ENCODE peak calls at places on chromosomes 4 and X, in ten cellular contexts. P is nucleus accumbens; W is NCI-H1417; C is hypothalamus; K is stimulated activated CD4-positive, alpha-beta T cell treated with anti-CD3 and anti-CD28 coated beads, Interleukin-12 subunit alpha, Interleukin-12 subunit beta, amount 100 ng/mL, for 24 hours; I is CD4-positive, alpha-beta memory T cell; T is T1000; F is Peyer's patch; Q is activated T-helper 1 cell treated with anti-CD3 and anti-CD28 coated beads, Interleukin-2, amount 50 U/mL, for 16 hours; D is cardiac fibroblast. E is an unnamed sample.

GRCh38 chrX:70437921-70438665 is 6.5 kb upstream of the DLG3 start:
- DNase-seq in W (no peak), K (no peak), C (no peak), T (no peak), F (no peak), P (no peak), Q (no peak), I (no peak), D (peak; percentile 57), E (no peak)

GRCh38 chr4:52507774-52508173 is 151.3 kb downstream of the USP46 start:
- DNase-seq in D (no peak), F (no peak), Q (no peak), C (no peak), K (no peak), T (no peak), W (no peak), P (peak; percentile 12), I (no peak), E (no peak)

GRCh38 chr4:151887151-151887815 is 126.5 kb upstream of the GATB start:
- DNase-seq in C (no peak), I (no peak), D (peak; percentile 46), K (no peak), Q (no peak), W (no peak), P (no peak), F (no peak), T (peak; percentile 8), E (no peak)

GRCh38 chr4:41132055-41132683 is 82.2 kb downstream of the APBB2 start:
- DNase-seq in W (peak; percentile 6), I (no peak), T (no peak), P (no peak), Q (no peak), F (no peak), C (no peak), D (no peak), K (no peak), E (no peak)

GRCh38 chr4:53991821-53992220 is 72.6 kb downstream of the CHIC2 start:
- DNase-seq in T (no peak), C (no peak), I (no peak), Q (no peak), D (no peak), F (no peak), K (no peak), P (no peak), W (no peak), E (no peak)

GRCh38 chr4:158666892-158667291 is 4.8 kb downstream of the C4orf46 start:
- DNase-seq in Q (no peak), D (no peak), W (no peak), K (no peak), P (no peak), T (no peak), F (no peak), C (no peak), I (no peak), E (no peak)

GRCh38 chr4:15410750-15411149 is 17.1 kb upstream of the C1QTNF7 start:
- DNase-seq in C (no peak), T (no peak), Q (no peak), P (no peak), I (peak; percentile 18), K (no peak), W (no peak), F (no peak), D (peak; percentile 50), E (no peak)

GRCh38 chr4:99633772-99634171 is 23.9 kb downstream of the C4orf54 start:
- DNase-seq in P (no peak), K (no peak), C (no peak), D (no peak), I (no peak), W (no peak), F (no peak), T (no peak), Q (no peak), E (no peak)

GRCh38 chr4:97761760-97762512 is 381.3 kb downstream of the STPG2 start:
- DNase-seq in T (no peak), C (no peak), K (no peak), D (no peak), W (no peak), I (no peak), F (no peak), Q (no peak), P (no peak), E (no peak)

GRCh38 chr4:121726642-121727268 is 30.0 kb upstream of the ANXA5 start:
- DNase-seq in W (peak; percentile 0), K (no peak), T (no peak), C (no peak), F (no peak), Q (no peak), D (peak; percentile 86), P (no peak), I (peak; percentile 55), E (no peak)

GRCh38 chrX:106510713-106511411 is 100.9 kb upstream of the RADX start:
- DNase-seq in T (no peak), I (no peak), F (no peak), Q (no peak), P (no peak), K (no peak), D (no peak), W (no peak), C (no peak), E (no peak)

GRCh38 chr4:157048248-157048647 is 27.7 kb upstream of the GLRB start:
- DNase-seq in D (peak; percentile 82), C (no peak), P (no peak), I (no peak), T (no peak), K (no peak), Q (no peak), W (no peak), F (no peak), E (no peak)

GRCh38 chrX:10099411-10099810 is 57.4 kb upstream of the CLCN4 start:
- DNase-seq in I (no peak), Q (no peak), W (no peak), T (no peak), F (no peak), C (no peak), K (no peak), D (no peak), P (no peak), E (no peak)

GRCh38 chr4:42143996-42144395 is 8.5 kb downstream of the BEND4 start:
- DNase-seq in I (no peak), T (no peak), K (no peak), C (no peak), Q (no peak), W (no peak), F (no peak), P (no peak), D (no peak), E (no peak)

GRCh38 chr4:6781113-6781512 is 1.4 kb upstream of the KIAA0232 start:
- DNase-seq in W (peak; percentile 72), D (no peak), K (no peak), I (no peak), T (no peak), F (no peak), Q (no peak), C (no peak), P (no peak), E (peak; percentile 29)

GRCh38 chr4:6892190-6892908 is 17.3 kb upstream of the TBC1D14 start:
- DNase-seq in T (no peak), F (peak; percentile 75), D (peak; percentile 65), P (no peak), Q (no peak), K (no peak), I (peak; percentile 27), C (no peak), W (peak; percentile 47), E (no peak)

GRCh38 chr4:145230726-145231125 is 50.3 kb upstream of the OTUD4 start:
- DNase-seq in T (no peak), P (no peak), Q (no peak), D (peak; percentile 59), K (no peak), F (no peak), W (no peak), I (no peak), C (no peak), E (no peak)

GRCh38 chrX:124414281-124414680 is 67.9 kb downstream of the SH2D1A start:
- DNase-seq in D (no peak), P (no peak), C (no peak), Q (no peak), I (no peak), W (no peak), K (no peak), F (no peak), T (no peak), E (no peak)

GRCh38 chr4:85688055-85688740 is 213.2 kb downstream of the ARHGAP24 start:
- DNase-seq in K (no peak), I (no peak), D (no peak), C (no peak), Q (no peak), W (no peak), T (no peak), F (no peak), P (no peak), E (no peak)

GRCh38 chr4:18034099-18034498 is 12.5 kb upstream of the LCORL start:
- DNase-seq in C (no peak), T (no peak), I (no peak), P (no peak), Q (no peak), K (no peak), W (no peak), F (no peak), D (no peak), E (no peak)

GRCh38 chr4:161647757-161648156 is 516.0 kb downstream of the FSTL5 start:
- DNase-seq in K (no peak), Q (no peak), T (no peak), D (no peak), C (no peak), W (no peak), P (no peak), I (no peak), F (no peak), E (no peak)

E was measured in heart right ventricle.